ENCODE peak calls at places on chromosome 19, in five cellular contexts. One of them, this sample, is unnamed.

GRCh38 chr19:38875656-38876345 is 2.3 kb downstream of the RINL start:
- DNase-seq in A549: no peak
- DNase-seq in H9: no peak
- DNase-seq in heart left ventricle: peak; percentile 0
- DNase-seq in pancreas: no peak
- DNase-seq in this sample: no peak

GRCh38 chr19:15551183-15552004 is 43.1 kb downstream of the CYP4F22 start:
- DNase-seq in A549: peak; percentile 71
- DNase-seq in H9: peak; percentile 97
- DNase-seq in heart left ventricle: no peak
- DNase-seq in pancreas: peak; percentile 69
- DNase-seq in this sample: peak; percentile 20

GRCh38 chr19:44113784-44114390 is 688 bp downstream of the ZNF225 start:
- DNase-seq in A549: no peak
- DNase-seq in H9: peak; percentile 29
- DNase-seq in heart left ventricle: no peak
- DNase-seq in pancreas: peak; percentile 44
- DNase-seq in this sample: peak; percentile 29

GRCh38 chr19:4016903-4017638 is 9.5 kb downstream of the PIAS4 start:
- DNase-seq in A549: no peak
- DNase-seq in H9: no peak
- DNase-seq in heart left ventricle: no peak
- DNase-seq in pancreas: peak; percentile 75
- DNase-seq in this sample: peak; percentile 11

GRCh38 chr19:17205237-17206140 is 9.7 kb upstream of the USE1 start:
- DNase-seq in A549: peak; percentile 72
- DNase-seq in H9: peak; percentile 78
- DNase-seq in heart left ventricle: peak; percentile 71
- DNase-seq in pancreas: peak; percentile 86
- DNase-seq in this sample: peak; percentile 70

GRCh38 chr19:12965017-12965811 is 4.2 kb upstream of the DAND5 start:
- DNase-seq in A549: peak; percentile 76
- DNase-seq in H9: peak; percentile 92
- DNase-seq in heart left ventricle: peak; percentile 91
- DNase-seq in pancreas: peak; percentile 90
- DNase-seq in this sample: peak; percentile 78

GRCh38 chr19:18049390-18049789 is 37.3 kb downstream of the IL12RB1 start:
- DNase-seq in A549: no peak
- DNase-seq in H9: no peak
- DNase-seq in heart left ventricle: peak; percentile 96
- DNase-seq in pancreas: peak; percentile 88
- DNase-seq in this sample: peak; percentile 75

GRCh38 chr19:31591258-31591657 is 242.0 kb upstream of the TSHZ3 start:
- DNase-seq in A549: no peak
- DNase-seq in H9: no peak
- DNase-seq in heart left ventricle: no peak
- DNase-seq in pancreas: no peak
- DNase-seq in this sample: no peak

GRCh38 chr19:33788676-33789075 is 8.0 kb upstream of the KCTD15 start:
- DNase-seq in A549: no peak
- DNase-seq in H9: no peak
- DNase-seq in heart left ventricle: no peak
- DNase-seq in pancreas: no peak
- DNase-seq in this sample: no peak

GRCh38 chr19:29815231-29815630 is 3.4 kb downstream of the CCNE1 start:
- DNase-seq in A549: no peak
- DNase-seq in H9: no peak
- DNase-seq in heart left ventricle: no peak
- DNase-seq in pancreas: no peak
- DNase-seq in this sample: no peak

GRCh38 chr19:33988601-33989000 is 183.7 kb upstream of the LSM14A start:
- DNase-seq in A549: no peak
- DNase-seq in H9: no peak
- DNase-seq in heart left ventricle: no peak
- DNase-seq in pancreas: no peak
- DNase-seq in this sample: no peak

GRCh38 chr19:12792048-12792852 is 964 bp downstream of the JUNB start:
- DNase-seq in A549: peak; percentile 60
- DNase-seq in H9: peak; percentile 84
- DNase-seq in heart left ventricle: peak; percentile 87
- DNase-seq in pancreas: peak; percentile 94
- DNase-seq in this sample: peak; percentile 91

GRCh38 chr19:6778386-6778785 is 5.9 kb downstream of the VAV1 start:
- DNase-seq in A549: no peak
- DNase-seq in H9: no peak
- DNase-seq in heart left ventricle: no peak
- DNase-seq in pancreas: no peak
- DNase-seq in this sample: no peak

DNA sequence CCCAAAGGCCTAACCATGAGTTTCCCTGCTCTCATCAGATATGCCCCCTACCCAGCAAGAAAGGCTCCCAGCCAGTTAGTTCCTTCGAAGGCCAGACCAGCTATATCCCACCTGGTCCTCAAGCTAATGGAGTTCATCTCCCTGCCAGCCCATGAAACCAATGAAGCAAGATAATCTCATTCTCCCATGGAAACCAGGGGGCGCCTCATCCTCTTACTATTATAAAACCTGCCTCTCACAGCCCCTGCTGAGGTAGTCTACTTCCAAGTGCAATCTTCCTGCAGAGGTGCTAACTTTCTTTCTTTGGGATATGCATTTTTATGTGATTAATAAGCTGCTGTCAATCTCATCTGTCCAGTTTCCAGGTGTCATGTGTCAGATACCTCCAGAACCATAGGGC is 34.0 kb upstream of the ZNF573 start:
- DNase-seq in A549: no peak
- DNase-seq in H9: no peak
- DNase-seq in heart left ventricle: no peak
- DNase-seq in pancreas: no peak
- DNase-seq in this sample: no peak
- TF ChIP-seq CTCF in A549: no peak
- TF ChIP-seq CTCF in H9: peak; percentile 43
- TF ChIP-seq CTCF in heart left ventricle: no peak
- TF ChIP-seq CTCF in pancreas: no peak
- TF ChIP-seq CTCF in this sample: no peak

DNA sequence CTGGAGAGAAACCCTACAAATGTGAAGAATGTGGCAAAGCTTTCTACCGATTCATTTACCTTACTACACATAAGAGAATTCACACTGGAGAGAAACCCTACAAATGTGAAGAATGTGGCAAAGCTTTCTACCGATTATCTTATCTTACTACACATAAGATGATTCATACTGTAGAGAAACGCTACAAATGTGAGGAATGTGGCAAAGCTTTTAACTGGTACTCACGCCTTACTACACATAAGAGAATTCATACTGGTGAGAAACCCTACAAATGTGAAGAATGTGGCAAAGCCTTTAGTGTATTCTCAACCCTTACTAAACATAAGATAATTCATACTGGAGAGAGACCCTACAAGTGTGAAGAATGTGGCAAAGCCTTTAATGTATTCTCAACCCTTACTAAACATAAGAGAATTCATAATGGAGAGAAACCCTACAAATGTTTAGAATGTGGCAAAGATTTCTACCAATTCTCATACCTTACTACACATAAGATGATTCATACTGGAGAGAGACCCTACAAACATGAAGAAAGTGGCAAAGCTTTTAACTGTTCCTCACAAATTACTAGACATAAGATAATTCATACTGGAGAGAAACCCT is 12.9 kb upstream of the ZNF493 start:
- DNase-seq in A549: no peak
- DNase-seq in H9: no peak
- DNase-seq in heart left ventricle: no peak
- DNase-seq in pancreas: no peak
- DNase-seq in this sample: no peak
- H3K9me3 ChIP-seq in A549: no peaks in the 10 kb centered on the region
- H3K9me3 ChIP-seq in H9: peaks cover 80% of the 10 kb centered on the region
- H3K9me3 ChIP-seq in heart left ventricle: peaks cover 100% of the 10 kb centered on the region
- H3K9me3 ChIP-seq in pancreas: no peaks in the 10 kb centered on the region
- H3K9me3 ChIP-seq in this sample: peaks cover 6% of the 10 kb centered on the region

GRCh38 chr19:2317756-2318155 is 9.8 kb upstream of the LINGO3 start:
- DNase-seq in A549: no peak
- DNase-seq in H9: no peak
- DNase-seq in heart left ventricle: no peak
- DNase-seq in pancreas: peak; percentile 48
- DNase-seq in this sample: no peak
- H3K4me1 ChIP-seq in A549: no peaks in the 10 kb centered on the region
- H3K4me1 ChIP-seq in H9: no peaks in the 10 kb centered on the region
- H3K4me1 ChIP-seq in heart left ventricle: peaks cover 12% of the 10 kb centered on the region
- H3K4me1 ChIP-seq in pancreas: no peaks in the 10 kb centered on the region
- H3K4me1 ChIP-seq in this sample: no peaks in the 10 kb centered on the region

DNA sequence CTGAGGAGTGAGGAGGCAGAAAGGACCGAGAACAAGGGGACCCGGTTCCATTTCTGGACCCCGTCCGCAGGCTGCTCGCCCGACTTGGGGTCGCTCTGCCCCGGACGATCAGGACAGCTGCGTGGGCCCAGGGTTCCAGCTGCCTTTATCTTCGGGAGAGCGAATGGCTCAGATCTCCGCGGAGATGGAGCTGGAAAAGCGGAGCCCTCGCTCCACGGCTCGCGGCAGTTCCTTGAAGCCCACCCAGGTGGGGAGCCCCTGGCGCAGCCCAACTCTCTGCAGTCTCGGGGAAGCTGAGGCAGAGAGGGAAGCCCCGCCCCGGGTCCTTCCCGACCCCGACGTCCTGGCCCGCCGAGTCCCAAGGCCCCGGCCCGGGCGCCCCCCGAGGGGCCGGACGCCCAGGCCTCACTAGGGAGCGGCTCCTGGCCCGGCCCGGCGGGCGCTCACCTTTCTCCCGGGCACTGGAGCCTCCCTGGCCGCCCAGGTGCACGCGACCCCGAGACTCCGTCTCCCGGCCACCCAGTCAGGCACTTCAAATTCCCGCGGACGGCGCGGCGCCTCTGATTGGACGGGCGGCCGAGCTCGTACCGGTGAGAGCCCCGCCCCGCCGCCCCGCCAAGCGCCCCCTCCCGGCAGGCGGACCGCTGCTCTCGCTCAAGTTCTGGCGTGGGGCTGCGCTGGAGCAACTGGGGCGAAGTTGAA is 485.7 kb downstream of the UQCRFS1 start:
- DNase-seq in A549: no peak
- DNase-seq in H9: peak; percentile 83
- DNase-seq in heart left ventricle: peak; percentile 58
- DNase-seq in pancreas: no peak
- DNase-seq in this sample: no peak
- TF ChIP-seq CTCF in A549: no peak
- TF ChIP-seq CTCF in H9: no peak
- TF ChIP-seq CTCF in heart left ventricle: peak; percentile 10
- TF ChIP-seq CTCF in pancreas: no peak
- TF ChIP-seq CTCF in this sample: no peak

GRCh38 chr19:9289231-9289884 is 20.3 kb downstream of the ZNF699 start:
- DNase-seq in A549: no peak
- DNase-seq in H9: no peak
- DNase-seq in heart left ventricle: no peak
- DNase-seq in pancreas: no peak
- DNase-seq in this sample: no peak
- H3K9me3 ChIP-seq in A549: peaks cover 27% of the 10 kb centered on the region
- H3K9me3 ChIP-seq in H9: peaks cover 48% of the 10 kb centered on the region
- H3K9me3 ChIP-seq in heart left ventricle: peaks cover 97% of the 10 kb centered on the region
- H3K9me3 ChIP-seq in pancreas: no peaks in the 10 kb centered on the region
- H3K9me3 ChIP-seq in this sample: no peaks in the 10 kb centered on the region

GRCh38 chr19:5134683-5135082 is 165.8 kb downstream of the KDM4B start:
- DNase-seq in A549: no peak
- DNase-seq in H9: no peak
- DNase-seq in heart left ventricle: no peak
- DNase-seq in pancreas: no peak
- DNase-seq in this sample: no peak
- H3K4me1 ChIP-seq in A549: no peaks in the 10 kb centered on the region
- H3K4me1 ChIP-seq in H9: no peaks in the 10 kb centered on the region
- H3K4me1 ChIP-seq in heart left ventricle: peaks cover 9% of the 10 kb centered on the region
- H3K4me1 ChIP-seq in pancreas: peaks cover 7% of the 10 kb centered on the region
- H3K4me1 ChIP-seq in this sample: no peaks in the 10 kb centered on the region

DNA sequence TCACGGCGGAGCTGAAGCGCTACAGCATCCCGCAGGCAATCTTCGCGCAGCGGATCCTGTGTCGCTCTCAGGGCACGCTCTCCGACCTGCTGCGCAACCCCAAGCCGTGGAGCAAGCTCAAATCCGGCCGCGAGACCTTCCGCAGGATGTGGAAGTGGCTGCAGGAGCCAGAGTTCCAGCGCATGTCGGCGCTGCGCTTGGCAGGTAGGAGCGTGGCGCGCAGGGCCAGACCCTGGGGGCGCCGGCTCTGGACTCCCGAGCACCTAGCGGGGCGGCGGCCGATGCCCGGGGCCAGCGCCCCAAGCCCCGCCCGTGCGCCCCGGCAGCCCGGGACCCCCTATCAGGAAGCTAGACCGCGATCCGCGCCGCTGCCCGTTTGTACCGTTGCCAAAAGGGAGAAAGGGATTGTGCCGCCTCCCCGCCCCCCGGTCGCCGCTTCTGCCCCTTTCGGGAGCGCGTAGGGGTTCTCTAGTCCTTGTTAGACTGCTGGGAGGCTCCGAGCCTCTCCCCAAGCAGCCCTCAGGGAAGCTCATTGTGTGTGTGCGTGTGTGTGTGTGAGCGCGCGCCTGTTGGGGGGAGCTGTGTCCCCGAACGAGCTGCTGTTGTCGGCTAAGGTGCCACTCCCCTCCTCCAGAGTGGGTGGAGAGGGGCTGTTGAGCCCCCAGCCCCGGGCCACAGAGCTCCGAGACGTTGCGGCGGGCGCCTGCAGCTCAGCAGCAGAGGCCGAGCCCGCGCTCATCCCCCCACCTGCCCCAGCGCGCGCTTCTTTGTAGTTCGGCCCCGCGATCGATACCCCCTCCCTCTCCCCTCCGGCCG is 1.6 kb downstream of the ONECUT3 start:
- DNase-seq in A549: peak; percentile 79
- DNase-seq in H9: no peak
- DNase-seq in heart left ventricle: no peak
- DNase-seq in pancreas: peak; percentile 59
- DNase-seq in this sample: no peak
- TF ChIP-seq CTCF in A549: no peak
- TF ChIP-seq CTCF in H9: no peak
- TF ChIP-seq CTCF in heart left ventricle: no peak
- TF ChIP-seq CTCF in pancreas: no peak
- TF ChIP-seq CTCF in this sample: no peak

DNA sequence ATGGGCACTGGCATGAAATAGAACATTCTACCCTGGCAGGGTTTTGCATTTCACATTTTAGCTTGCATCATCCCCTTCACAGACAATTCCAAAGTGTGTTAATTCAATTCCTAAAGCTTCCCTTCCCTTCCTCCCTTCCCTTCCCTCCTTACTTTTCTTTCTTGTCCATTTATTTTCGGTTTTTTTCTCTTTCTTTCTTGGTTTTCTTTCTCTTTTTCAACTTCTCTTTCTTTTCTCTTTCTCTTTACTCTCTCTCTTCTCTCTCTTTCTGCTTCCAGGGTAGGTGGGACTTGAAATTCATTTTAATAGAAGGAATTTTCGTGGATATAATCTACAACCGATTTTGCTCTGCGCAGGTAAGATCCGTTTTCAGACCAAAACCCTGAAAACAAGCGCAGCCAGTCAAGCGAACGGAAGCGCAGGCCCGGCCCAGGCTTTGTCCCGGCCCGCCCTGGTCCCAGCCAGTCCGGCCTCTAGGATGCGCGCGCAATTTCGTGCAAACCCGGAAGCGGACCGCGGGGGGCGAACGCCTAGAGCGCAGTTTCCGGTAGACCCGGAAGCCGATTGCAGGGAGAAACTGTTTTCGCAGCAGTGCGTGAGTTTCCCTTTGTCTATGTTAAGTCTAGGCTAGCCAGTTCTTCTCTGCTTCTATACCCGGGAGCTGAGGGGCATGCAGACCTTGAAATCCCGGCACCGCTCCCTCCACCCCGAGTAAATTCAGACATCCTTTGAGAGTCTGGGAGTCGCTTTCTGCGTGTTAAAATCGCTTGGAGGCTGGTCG is at the start of gene ZNF528:
- DNase-seq in A549: peak; percentile 52
- DNase-seq in H9: peak; percentile 85
- DNase-seq in heart left ventricle: peak; percentile 99
- DNase-seq in pancreas: peak; percentile 98
- DNase-seq in this sample: peak; percentile 97
- H3K9me3 ChIP-seq in A549: peaks cover 73% of the 10 kb centered on the region
- H3K9me3 ChIP-seq in H9: no peaks in the 10 kb centered on the region
- H3K9me3 ChIP-seq in heart left ventricle: peaks cover 47% of the 10 kb centered on the region
- H3K9me3 ChIP-seq in pancreas: no peaks in the 10 kb centered on the region
- H3K9me3 ChIP-seq in this sample: no peaks in the 10 kb centered on the region